ENCODE peak calls at places on chromosomes 16 and 17, in six cellular contexts. A is brain microvascular endothelial cell, R is prostate gland, J is tibial nerve, E is mammary epithelial cell, O is RWPE1. P is an unnamed sample.

GRCh38 chr16:53480394-53480793 is 22.6 kb downstream of the AKTIP start:
- DNase-seq in A (no peak), R (no peak), J (no peak), E (no peak), O (no peak), P (no peak)

GRCh38 chr17:59423137-59423703 is 91.8 kb downstream of the YPEL2 start:
- DNase-seq in A (peak; percentile 78), R (no peak), J (no peak), E (no peak), O (no peak), P (no peak)

GRCh38 chr17:80264048-80264792 is 3.6 kb downstream of the RNF213 start:
- DNase-seq in A (no peak), R (no peak), J (no peak), E (no peak), O (no peak), P (no peak)

GRCh38 chr16:491225-491919 is 36.1 kb upstream of the CAPN15 start:
- DNase-seq in A (peak; percentile 11), R (no peak), J (no peak), E (no peak), O (no peak), P (no peak)

GRCh38 chr17:17737938-17738894 is 57.0 kb downstream of the RAI1 start:
- DNase-seq in A (no peak), R (peak; percentile 64), J (no peak), E (peak; percentile 44), O (peak; percentile 58), P (no peak)

GRCh38 chr16:31202402-31203385 is at the start of gene PYCARD:
- DNase-seq in A (no peak), R (peak; percentile 21), J (peak; percentile 32), E (peak; percentile 49), O (peak; percentile 55), P (no peak)

GRCh38 chr17:50445730-50446305 is 19.8 kb downstream of the ACSF2 start:
- DNase-seq in A (no peak), R (no peak), J (no peak), E (no peak), O (no peak), P (no peak)

GRCh38 chr17:80832266-80832676 is 159.4 kb upstream of the CHMP6 start:
- DNase-seq in A (peak; percentile 57), R (no peak), J (no peak), E (peak; percentile 67), O (no peak), P (no peak)

GRCh38 chr16:49455181-49455990 is 81.8 kb downstream of the C16orf78 start:
- DNase-seq in A (no peak), R (no peak), J (no peak), E (no peak), O (no peak), P (no peak)

GRCh38 chr17:51540151-51540550 is 279.8 kb downstream of the UTP18 start:
- DNase-seq in A (no peak), R (no peak), J (no peak), E (no peak), O (no peak), P (no peak)

GRCh38 chr17:2122641-2123302 is 67.9 kb downstream of the HIC1 start:
- DNase-seq in A (peak; percentile 73), R (peak; percentile 82), J (no peak), E (peak; percentile 71), O (no peak), P (peak; percentile 65)

GRCh38 chr16:30382398-30383015 is at the start of gene SEPTIN1:
- DNase-seq in A (no peak), R (no peak), J (no peak), E (no peak), O (no peak), P (no peak)

GRCh38 chr16:30458561-30459394 is 13.1 kb upstream of the SEPHS2 start:
- DNase-seq in A (no peak), R (no peak), J (no peak), E (no peak), O (no peak), P (no peak)

GRCh38 chr17:75983501-75984181 is 4.6 kb downstream of the TEN1 start:
- DNase-seq in A (no peak), R (no peak), J (no peak), E (peak; percentile 33), O (no peak), P (no peak)

GRCh38 chr17:66829386-66829864 is 5.5 kb upstream of the CACNG5 start:
- DNase-seq in A (peak; percentile 58), R (peak; percentile 17), J (no peak), E (peak; percentile 44), O (peak; percentile 49), P (no peak)

GRCh38 chr17:43851744-43852143 is 4.8 kb downstream of the CD300LG start:
- DNase-seq in A (no peak), R (no peak), J (no peak), E (no peak), O (no peak), P (no peak)

GRCh38 chr17:61354895-61355294 is 44.7 kb upstream of the TBX2 start:
- DNase-seq in A (no peak), R (no peak), J (no peak), E (no peak), O (no peak), P (no peak)

GRCh38 chr16:24045641-24046040 is 209.9 kb downstream of the PRKCB start:
- DNase-seq in A (no peak), R (no peak), J (no peak), E (no peak), O (peak; percentile 14), P (no peak)

GRCh38 chr17:17367931-17368330 is 64.8 kb downstream of the NT5M start:
- DNase-seq in A (no peak), R (no peak), J (no peak), E (no peak), O (no peak), P (no peak)

GRCh38 chr17:65228287-65228686 is 91.1 kb downstream of the RGS9 start:
- DNase-seq in A (no peak), R (no peak), J (no peak), E (no peak), O (no peak), P (no peak)

GRCh38 chr16:71396589-71396988 is 38.1 kb downstream of the CALB2 start:
- DNase-seq in A (no peak), R (no peak), J (no peak), E (no peak), O (no peak), P (no peak)

GRCh38 chr17:37790153-37790552 is 45.3 kb upstream of the HNF1B start:
- DNase-seq in A (no peak), R (no peak), J (no peak), E (no peak), O (no peak), P (no peak)

GRCh38 chr17:79391376-79391775 is 219.5 kb downstream of the RBFOX3 start:
- DNase-seq in A (no peak), R (no peak), J (no peak), E (no peak), O (no peak), P (no peak)

DNA sequence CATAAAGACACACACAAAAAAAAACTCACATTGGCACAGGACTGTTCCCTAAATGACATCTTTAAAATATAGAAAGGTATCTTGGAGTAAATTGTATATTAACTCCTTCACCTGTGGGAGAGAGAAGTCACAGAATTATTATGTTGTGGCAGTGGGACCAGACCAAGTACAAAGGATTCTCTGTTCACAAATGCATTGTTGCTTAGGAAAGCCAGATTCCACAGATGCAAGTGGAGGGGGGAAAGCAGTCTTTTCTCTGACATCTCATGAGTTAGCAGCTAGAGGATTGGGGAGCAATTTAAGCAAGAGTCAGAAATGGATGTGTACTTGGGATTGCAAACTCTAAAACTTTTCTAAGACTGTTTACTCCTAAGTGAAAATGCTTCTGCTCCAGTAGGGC is 4.0 kb upstream of the PMP22 start:
- DNase-seq in A (no peak), R (no peak), J (no peak), E (no peak), O (no peak), P (no peak)
- H3K27ac ChIP-seq in A (no peak overlapping the region), R (no peak overlapping the region), J (peak overlapping the region; percentile 50), E (no peak overlapping the region), O (no peak overlapping the region), P (no peak overlapping the region)

GRCh38 chr16:88684569-88685155 is 1.6 kb downstream of the SNAI3 start:
- DNase-seq in A (no peak), R (no peak), J (no peak), E (no peak), O (no peak), P (no peak)

GRCh38 chr16:88687254-88687576 is 908 bp upstream of the SNAI3 start:
- DNase-seq in A (no peak), R (no peak), J (no peak), E (no peak), O (no peak), P (no peak)

GRCh38 chr16:88686439-88687253 is at the start of gene SNAI3:
- DNase-seq in A (no peak), R (peak; percentile 78), J (peak; percentile 44), E (peak; percentile 75), O (peak; percentile 88), P (no peak)

GRCh38 chr16:88685156-88686061 is 898 bp downstream of the SNAI3 start:
- DNase-seq in A (peak; percentile 48), R (no peak), J (no peak), E (peak; percentile 25), O (peak; percentile 64), P (no peak)

GRCh38 chr16:88686062-88686438 is 257 bp downstream of the SNAI3 start:
- DNase-seq in A (no peak), R (no peak), J (no peak), E (no peak), O (no peak), P (no peak)
- H3K27ac ChIP-seq in A (no peak overlapping the region), R (no peak overlapping the region), J (peak overlapping the region; percentile 78), E (no peak overlapping the region), O (no peak overlapping the region), P (no peak overlapping the region)

GRCh38 chr16:86370036-86370435 is 140.3 kb upstream of the FOXF1 start:
- DNase-seq in A (no peak), R (no peak), J (no peak), E (no peak), O (no peak), P (no peak)

GRCh38 chr16:86368261-86368660 is 142.1 kb upstream of the FOXF1 start:
- DNase-seq in A (no peak), R (no peak), J (no peak), E (no peak), O (no peak), P (no peak)

GRCh38 chr16:86364653-86365380 is 145.5 kb upstream of the FOXF1 start:
- DNase-seq in A (no peak), R (no peak), J (no peak), E (no peak), O (no peak), P (no peak)

GRCh38 chr16:86365513-86366040 is 144.8 kb upstream of the FOXF1 start:
- DNase-seq in A (no peak), R (no peak), J (no peak), E (no peak), O (no peak), P (no peak)

GRCh38 chr16:86367291-86368072 is 142.8 kb upstream of the FOXF1 start:
- DNase-seq in A (no peak), R (no peak), J (no peak), E (no peak), O (no peak), P (no peak)
- H3K27ac ChIP-seq in A (no peak overlapping the region), R (no peak overlapping the region), J (no peak overlapping the region), E (no peak overlapping the region), O (no peak overlapping the region), P (no peak overlapping the region)

DNA sequence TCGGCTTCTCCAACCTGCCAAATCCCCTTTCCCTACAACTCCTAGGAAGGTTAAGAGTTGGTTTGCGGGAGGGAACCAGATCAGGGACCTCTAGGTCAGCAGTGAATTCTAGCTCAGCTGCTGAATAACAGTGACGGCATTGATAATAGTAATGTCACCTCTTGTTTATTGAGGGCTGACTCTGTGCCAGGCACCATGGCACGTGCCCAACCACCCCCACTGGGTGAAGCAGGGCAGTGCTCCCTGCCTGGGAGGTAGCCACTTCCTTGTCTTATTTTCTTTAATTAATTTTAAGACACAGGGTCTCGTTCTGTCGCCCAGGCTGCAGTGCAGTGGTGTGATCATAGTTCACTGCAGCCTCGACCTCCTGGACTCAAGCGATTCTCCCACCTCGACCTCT is 5.5 kb upstream of the PPL start:
- DNase-seq in A (no peak), R (no peak), J (no peak), E (no peak), O (no peak), P (no peak)
- H3K27ac ChIP-seq in A (no peak overlapping the region), R (peak overlapping the region; percentile 61), J (peak overlapping the region; percentile 70), E (peak overlapping the region; percentile 81), O (peak overlapping the region; percentile 100), P (peak overlapping the region; percentile 92)

P was measured in epithelial cell of prostate.